ENCODE peak calls at places on chromosomes 4 and X, in seven cellular contexts. Z, Q, I, B, C, E and F are unnamed samples. For H3K9me3, the result is how much of the 10 kb centered on the place peaks cover.

GRCh38 chr4:121246698-121247097 is 82.6 kb upstream of the TNIP3 start:
- DNase-seq in Z (no peak), Q (no peak), I (no peak), B (no peak), C (no peak), E (no peak), F (no peak)

GRCh38 chr4:21090098-21090666 is 389.9 kb downstream of the PACRGL start:
- DNase-seq in Z (no peak), Q (no peak), I (no peak), B (no peak), C (no peak), E (no peak), F (no peak)

GRCh38 chr4:79083406-79084010 is 144.3 kb upstream of the PAQR3 start:
- DNase-seq in Z (no peak), Q (no peak), I (no peak), B (no peak), C (no peak), E (no peak), F (no peak)

GRCh38 chrX:153736871-153737441 is 12.3 kb downstream of the ABCD1 start:
- DNase-seq in Z (no peak), Q (no peak), I (no peak), B (no peak), C (no peak), E (no peak), F (no peak)

GRCh38 chrX:106917830-106918500 is 2.2 kb upstream of the CLDN2 start:
- DNase-seq in Z (no peak), Q (no peak), I (peak), B (peak), C (peak), E (peak), F (no peak)

GRCh38 chr4:56681158-56681848 is at the start of gene HOPX:
- DNase-seq in Z (no peak), Q (no peak), I (no peak), B (peak), C (peak), E (peak), F (no peak)

GRCh38 chrX:108130889-108131288 is 39.3 kb downstream of the ATG4A start:
- DNase-seq in Z (no peak), Q (no peak), I (no peak), B (no peak), C (no peak), E (no peak), F (no peak)

GRCh38 chr4:164799410-164799809 is 45.5 kb downstream of the SMIM31 start:
- DNase-seq in Z (no peak), Q (no peak), I (no peak), B (no peak), C (no peak), E (no peak), F (no peak)

GRCh38 chrX:109936114-109936513 is 66.8 kb upstream of the TMEM164 start:
- DNase-seq in Z (no peak), Q (no peak), I (no peak), B (no peak), C (no peak), E (no peak), F (no peak)

GRCh38 chrX:130024127-130024526 is 41.7 kb downstream of the BCORL1 start:
- DNase-seq in Z (peak), Q (peak), I (peak), B (peak), C (peak), E (no peak), F (peak)

GRCh38 chrX:125210146-125210545 is 109.5 kb upstream of the TEX13C start:
- DNase-seq in Z (no peak), Q (no peak), I (no peak), B (no peak), C (no peak), E (no peak), F (no peak)

GRCh38 chr4:128782076-128782715 is 27.3 kb upstream of the JADE1 start:
- DNase-seq in Z (peak), Q (peak), I (no peak), B (peak), C (no peak), E (peak), F (peak)

GRCh38 chrX:149648932-149649331 is 17.3 kb upstream of the TMEM185A start:
- DNase-seq in Z (no peak), Q (no peak), I (no peak), B (no peak), C (no peak), E (no peak), F (no peak)

GRCh38 chrX:68660746-68661145 is 13.3 kb downstream of the STARD8 start:
- DNase-seq in Z (no peak), Q (no peak), I (no peak), B (no peak), C (no peak), E (no peak), F (no peak)

GRCh38 chr4:6134612-6135220 is 65.6 kb downstream of the JAKMIP1 start:
- DNase-seq in Z (no peak), Q (no peak), I (peak), B (no peak), C (no peak), E (no peak), F (no peak)

GRCh38 chrX:40076750-40077149 is 21.0 kb downstream of the BCOR start:
- DNase-seq in Z (no peak), Q (no peak), I (no peak), B (no peak), C (no peak), E (no peak), F (no peak)

GRCh38 chr4:107780665-107781064 is 44.1 kb upstream of the SGMS2 start:
- DNase-seq in Z (no peak), Q (no peak), I (no peak), B (peak), C (no peak), E (peak), F (no peak)

GRCh38 chrX:23783569-23784486 is 855 bp downstream of the SAT1 start:
- DNase-seq in Z (no peak), Q (no peak), I (no peak), B (peak), C (no peak), E (no peak), F (no peak)

GRCh38 chr4:123421227-123421941 is 24.8 kb downstream of the SPRY1 start:
- DNase-seq in Z (no peak), Q (no peak), I (no peak), B (no peak), C (no peak), E (no peak), F (no peak)

GRCh38 chr4:141416219-141416618 is 195.5 kb downstream of the ZNF330 start:
- DNase-seq in Z (no peak), Q (no peak), I (no peak), B (no peak), C (no peak), E (peak), F (no peak)

GRCh38 chrX:39603291-39603690 is 494.5 kb downstream of the BCOR start:
- DNase-seq in Z (no peak), Q (no peak), I (no peak), B (no peak), C (no peak), E (no peak), F (no peak)

GRCh38 chr4:62881210-62881609 is 1528.0 kb downstream of the TECRL start:
- DNase-seq in Z (no peak), Q (no peak), I (no peak), B (no peak), C (no peak), E (peak), F (no peak)

GRCh38 chr4:107853444-107854325 is 29.0 kb downstream of the SGMS2 start:
- DNase-seq in Z (no peak), Q (no peak), I (peak), B (no peak), C (no peak), E (peak), F (no peak)

GRCh38 chr4:168152837-168153500 is 60.6 kb downstream of the ANXA10 start:
- DNase-seq in Z (no peak), Q (no peak), I (no peak), B (no peak), C (no peak), E (no peak), F (no peak)

GRCh38 chrX:110320588-110320987 is 2.7 kb upstream of the AMMECR1 start:
- DNase-seq in Z (no peak), Q (no peak), I (no peak), B (no peak), C (no peak), E (no peak), F (no peak)

GRCh38 chr4:64756016-64756415 is 346.8 kb upstream of the TECRL start:
- DNase-seq in Z (no peak), Q (no peak), I (no peak), B (no peak), C (no peak), E (peak), F (no peak)

GRCh38 chr4:97645437-97645836 is 497.8 kb downstream of the STPG2 start:
- DNase-seq in Z (no peak), Q (no peak), I (no peak), B (no peak), C (no peak), E (no peak), F (no peak)

GRCh38 chr4:73705721-73706120 is 34.6 kb upstream of the CXCL8 start:
- DNase-seq in Z (no peak), Q (no peak), I (no peak), B (no peak), C (no peak), E (no peak), F (no peak)

GRCh38 chrX:7852166-7852565 is 9.2 kb downstream of the VCX start:
- DNase-seq in Z (no peak), Q (no peak), I (no peak), B (no peak), C (no peak), E (no peak), F (no peak)

GRCh38 chr4:81919238-81919637 is 447.5 kb upstream of the RASGEF1B start:
- DNase-seq in Z (no peak), Q (no peak), I (peak), B (no peak), C (no peak), E (no peak), F (no peak)

GRCh38 chr4:92101609-92102231 is 202.0 kb upstream of the GRID2 start:
- DNase-seq in Z (no peak), Q (no peak), I (no peak), B (no peak), C (no peak), E (peak), F (no peak)

GRCh38 chr4:20354120-20354519 is 102.4 kb downstream of the SLIT2 start:
- DNase-seq in Z (no peak), Q (no peak), I (no peak), B (no peak), C (no peak), E (no peak), F (no peak)

GRCh38 chr4:167541286-167541685 is 307.0 kb upstream of the SPOCK3 start:
- DNase-seq in Z (no peak), Q (no peak), I (no peak), B (no peak), C (no peak), E (no peak), F (no peak)

GRCh38 chr4:176359590-176359989 is 39.8 kb downstream of the SPCS3 start:
- DNase-seq in Z (no peak), Q (no peak), I (no peak), B (no peak), C (no peak), E (peak), F (no peak)

GRCh38 chrX:45851434-45851991 is 650.8 kb upstream of the DIPK2B start:
- DNase-seq in Z (peak), Q (peak), I (peak), B (peak), C (peak), E (no peak), F (no peak)

GRCh38 chr4:92100980-92101379 is 202.8 kb upstream of the GRID2 start:
- DNase-seq in Z (no peak), Q (no peak), I (no peak), B (no peak), C (no peak), E (no peak), F (no peak)

GRCh38 chr4:57231781-57232180 is 121.6 kb upstream of the IGFBP7 start:
- DNase-seq in Z (no peak), Q (no peak), I (no peak), B (no peak), C (no peak), E (no peak), F (no peak)

GRCh38 chr4:1052231-1052671 is 40.8 kb downstream of the FGFRL1 start:
- DNase-seq in Z (no peak), Q (no peak), I (no peak), B (no peak), C (no peak), E (no peak), F (peak)

GRCh38 chrX:57680160-57680559 is at the start of gene NLRP2B:
- DNase-seq in Z (no peak), Q (no peak), I (no peak), B (no peak), C (no peak), E (no peak), F (no peak)

GRCh38 chrX:57678686-57679428 is 1.2 kb downstream of the NLRP2B start:
- DNase-seq in Z (no peak), Q (no peak), I (no peak), B (no peak), C (no peak), E (no peak), F (peak)

GRCh38 chrX:57677132-57677858 is 2.8 kb downstream of the NLRP2B start:
- DNase-seq in Z (no peak), Q (no peak), I (no peak), B (no peak), C (no peak), E (no peak), F (no peak)

DNA sequence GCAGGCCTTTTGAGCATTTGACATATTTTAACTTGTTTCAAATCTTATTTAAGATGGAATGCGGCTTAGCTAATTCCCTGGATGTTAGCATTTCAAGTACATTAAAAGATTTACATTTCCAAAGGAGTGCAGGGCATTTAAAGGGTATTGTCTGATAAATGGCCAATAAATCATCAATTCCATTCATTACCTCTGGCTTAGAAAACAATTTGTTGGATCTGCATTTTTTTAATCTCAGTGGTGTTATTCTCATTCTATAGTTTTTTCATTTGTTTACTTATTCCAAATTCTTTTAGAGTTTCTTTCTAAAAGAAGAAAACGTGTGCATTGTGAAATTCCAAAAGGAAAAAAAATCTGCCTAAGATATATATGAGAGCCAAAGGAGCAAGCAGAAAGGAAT is 1.3 kb upstream of the NLRP2B start:
- DNase-seq in Z (no peak), Q (no peak), I (no peak), B (no peak), C (no peak), E (no peak), F (no peak)
- H3K9me3 ChIP-seq in Z (under half), Q (under half), I (under half), B (under half), C (under half), E (under half), F (under half)

DNA sequence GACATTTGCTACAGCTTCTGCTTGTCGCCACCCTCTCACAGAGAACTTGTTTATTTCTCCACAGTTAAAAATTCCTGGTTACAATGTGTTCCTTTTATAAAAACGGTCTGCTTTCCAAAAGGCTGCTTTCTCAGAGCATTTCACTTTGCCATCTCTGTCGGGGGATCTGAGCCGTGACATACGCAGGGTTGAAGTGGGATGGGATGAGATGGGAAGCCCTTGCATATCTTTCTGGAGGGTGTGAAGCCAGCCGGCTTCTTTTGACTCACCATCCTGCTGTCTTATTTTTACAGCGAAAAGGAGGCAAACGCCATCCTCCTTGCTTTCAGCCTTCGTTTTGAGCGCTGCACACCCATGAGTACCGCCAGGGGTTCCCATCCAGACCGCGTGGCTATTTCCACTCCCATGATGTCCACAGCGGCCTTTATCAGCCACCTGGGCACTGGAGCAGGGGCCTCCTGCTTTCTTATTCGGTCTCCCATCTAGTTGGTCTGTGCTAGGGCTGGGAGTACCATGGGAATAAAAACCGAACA is 99.8 kb upstream of the GATB start:
- DNase-seq in Z (no peak), Q (no peak), I (no peak), B (no peak), C (no peak), E (no peak), F (no peak)
- H3K9me3 ChIP-seq in Z (under half), Q (under half), I (under half), B (under half), C (under half), E (under half), F (under half)

DNA sequence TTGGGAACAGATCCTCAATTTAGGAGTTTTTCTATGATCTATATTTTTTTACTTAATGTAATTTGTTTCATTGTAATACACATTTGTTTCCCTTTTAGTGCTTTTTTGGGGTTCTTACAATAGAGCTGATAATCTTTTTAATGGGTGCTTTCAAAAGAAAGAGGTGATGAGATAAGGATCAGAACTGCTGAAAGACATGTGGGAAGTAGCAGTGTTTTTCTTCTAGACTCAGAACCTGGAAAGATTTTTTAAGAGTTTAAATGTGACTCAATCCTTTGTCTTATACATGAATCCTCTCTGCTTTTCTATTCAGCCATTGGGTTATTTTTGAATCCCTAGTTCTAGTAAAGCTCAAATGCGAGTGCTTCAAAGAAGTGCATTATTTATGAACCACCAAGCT is 25.6 kb downstream of the UCHL1 start:
- DNase-seq in Z (no peak), Q (no peak), I (no peak), B (no peak), C (no peak), E (no peak), F (no peak)
- H3K9me3 ChIP-seq in Z (under half), Q (under half), I (under half), B (under half), C (under half), E (under half), F (under half)

GRCh38 chr4:18082254-18082653 is 60.7 kb upstream of the LCORL start:
- DNase-seq in Z (no peak), Q (no peak), I (no peak), B (no peak), C (no peak), E (no peak), F (no peak)
- H3K9me3 ChIP-seq in Z (under half), Q (under half), I (under half), B (under half), C (under half), E (under half), F (under half)